ENCODE peak calls at places on chromosomes 5 and 9, in four cellular contexts. One of them, this sample, is unnamed.

GRCh38 chr5:163571755-163572154 is 66.3 kb downstream of the MAT2B start:
- DNase-seq in sciatic nerve: no peak
- DNase-seq in stimulated activated CD4-positive, alpha-beta T cell treated with anti-CD3 and anti-CD28 coated beads, Interleukin-1b, Interleukin-23, amount 100 ng/mL, for 1 hour: no peak
- DNase-seq in H54: peak; percentile 28
- DNase-seq in this sample: no peak

GRCh38 chr5:173056783-173057061 is 570 bp downstream of the CREBRF start:
- DNase-seq in sciatic nerve: no peak
- DNase-seq in stimulated activated CD4-positive, alpha-beta T cell treated with anti-CD3 and anti-CD28 coated beads, Interleukin-1b, Interleukin-23, amount 100 ng/mL, for 1 hour: no peak
- DNase-seq in H54: peak; percentile 42
- DNase-seq in this sample: no peak

GRCh38 chr5:45695011-45695667 is 1.0 kb downstream of the HCN1 start:
- DNase-seq in sciatic nerve: no peak
- DNase-seq in stimulated activated CD4-positive, alpha-beta T cell treated with anti-CD3 and anti-CD28 coated beads, Interleukin-1b, Interleukin-23, amount 100 ng/mL, for 1 hour: no peak
- DNase-seq in H54: no peak
- DNase-seq in this sample: no peak

GRCh38 chr9:75995066-75995465 is 104.6 kb downstream of the PCSK5 start:
- DNase-seq in sciatic nerve: no peak
- DNase-seq in stimulated activated CD4-positive, alpha-beta T cell treated with anti-CD3 and anti-CD28 coated beads, Interleukin-1b, Interleukin-23, amount 100 ng/mL, for 1 hour: no peak
- DNase-seq in H54: no peak
- DNase-seq in this sample: no peak

GRCh38 chr9:77472646-77473045 is 175.5 kb downstream of the GNA14 start:
- DNase-seq in sciatic nerve: no peak
- DNase-seq in stimulated activated CD4-positive, alpha-beta T cell treated with anti-CD3 and anti-CD28 coated beads, Interleukin-1b, Interleukin-23, amount 100 ng/mL, for 1 hour: no peak
- DNase-seq in H54: no peak
- DNase-seq in this sample: no peak

GRCh38 chr5:133341296-133341695 is 271.0 kb downstream of the FSTL4 start:
- DNase-seq in sciatic nerve: no peak
- DNase-seq in stimulated activated CD4-positive, alpha-beta T cell treated with anti-CD3 and anti-CD28 coated beads, Interleukin-1b, Interleukin-23, amount 100 ng/mL, for 1 hour: no peak
- DNase-seq in H54: no peak
- DNase-seq in this sample: no peak

GRCh38 chr5:169745441-169746146 is 108.5 kb downstream of the DOCK2 start:
- DNase-seq in sciatic nerve: no peak
- DNase-seq in stimulated activated CD4-positive, alpha-beta T cell treated with anti-CD3 and anti-CD28 coated beads, Interleukin-1b, Interleukin-23, amount 100 ng/mL, for 1 hour: no peak
- DNase-seq in H54: no peak
- DNase-seq in this sample: no peak

GRCh38 chr9:136309101-136309801 is 5.4 kb upstream of the CCDC187 start:
- DNase-seq in sciatic nerve: no peak
- DNase-seq in stimulated activated CD4-positive, alpha-beta T cell treated with anti-CD3 and anti-CD28 coated beads, Interleukin-1b, Interleukin-23, amount 100 ng/mL, for 1 hour: no peak
- DNase-seq in H54: no peak
- DNase-seq in this sample: no peak

GRCh38 chr9:112866662-112867274 is 23.9 kb downstream of the SLC46A2 start:
- DNase-seq in sciatic nerve: no peak
- DNase-seq in stimulated activated CD4-positive, alpha-beta T cell treated with anti-CD3 and anti-CD28 coated beads, Interleukin-1b, Interleukin-23, amount 100 ng/mL, for 1 hour: no peak
- DNase-seq in H54: peak; percentile 55
- DNase-seq in this sample: no peak

GRCh38 chr9:120583958-120584369 is 4.0 kb upstream of the CDK5RAP2 start:
- DNase-seq in sciatic nerve: no peak
- DNase-seq in stimulated activated CD4-positive, alpha-beta T cell treated with anti-CD3 and anti-CD28 coated beads, Interleukin-1b, Interleukin-23, amount 100 ng/mL, for 1 hour: no peak
- DNase-seq in H54: peak; percentile 91
- DNase-seq in this sample: no peak

GRCh38 chr9:14313951-14314423 is at the start of gene NFIB:
- DNase-seq in sciatic nerve: peak; percentile 73
- DNase-seq in stimulated activated CD4-positive, alpha-beta T cell treated with anti-CD3 and anti-CD28 coated beads, Interleukin-1b, Interleukin-23, amount 100 ng/mL, for 1 hour: no peak
- DNase-seq in H54: peak; percentile 46
- DNase-seq in this sample: no peak

GRCh38 chr5:57539281-57539701 is 56.7 kb upstream of the ACTBL2 start:
- DNase-seq in sciatic nerve: no peak
- DNase-seq in stimulated activated CD4-positive, alpha-beta T cell treated with anti-CD3 and anti-CD28 coated beads, Interleukin-1b, Interleukin-23, amount 100 ng/mL, for 1 hour: no peak
- DNase-seq in H54: no peak
- DNase-seq in this sample: no peak

GRCh38 chr5:77232959-77233358 is 22.5 kb downstream of the PDE8B start:
- DNase-seq in sciatic nerve: no peak
- DNase-seq in stimulated activated CD4-positive, alpha-beta T cell treated with anti-CD3 and anti-CD28 coated beads, Interleukin-1b, Interleukin-23, amount 100 ng/mL, for 1 hour: no peak
- DNase-seq in H54: no peak
- DNase-seq in this sample: no peak

GRCh38 chr5:154110781-154111180 is 72.0 kb downstream of the MFAP3 start:
- DNase-seq in sciatic nerve: no peak
- DNase-seq in stimulated activated CD4-positive, alpha-beta T cell treated with anti-CD3 and anti-CD28 coated beads, Interleukin-1b, Interleukin-23, amount 100 ng/mL, for 1 hour: no peak
- DNase-seq in H54: peak; percentile 19
- DNase-seq in this sample: no peak

GRCh38 chr9:114281421-114282103 is 41.3 kb upstream of the ORM1 start:
- DNase-seq in sciatic nerve: peak; percentile 64
- DNase-seq in stimulated activated CD4-positive, alpha-beta T cell treated with anti-CD3 and anti-CD28 coated beads, Interleukin-1b, Interleukin-23, amount 100 ng/mL, for 1 hour: no peak
- DNase-seq in H54: no peak
- DNase-seq in this sample: no peak

GRCh38 chr9:130172858-130173461 is 756 bp downstream of the NCS1 start:
- DNase-seq in sciatic nerve: peak; percentile 74
- DNase-seq in stimulated activated CD4-positive, alpha-beta T cell treated with anti-CD3 and anti-CD28 coated beads, Interleukin-1b, Interleukin-23, amount 100 ng/mL, for 1 hour: no peak
- DNase-seq in H54: no peak
- DNase-seq in this sample: no peak

GRCh38 chr5:80967500-80968181 is 7.5 kb downstream of the RASGRF2 start:
- DNase-seq in sciatic nerve: no peak
- DNase-seq in stimulated activated CD4-positive, alpha-beta T cell treated with anti-CD3 and anti-CD28 coated beads, Interleukin-1b, Interleukin-23, amount 100 ng/mL, for 1 hour: no peak
- DNase-seq in H54: peak; percentile 38
- DNase-seq in this sample: no peak

GRCh38 chr5:131747180-131748105 is 49.4 kb downstream of the FNIP1 start:
- DNase-seq in sciatic nerve: no peak
- DNase-seq in stimulated activated CD4-positive, alpha-beta T cell treated with anti-CD3 and anti-CD28 coated beads, Interleukin-1b, Interleukin-23, amount 100 ng/mL, for 1 hour: no peak
- DNase-seq in H54: no peak
- DNase-seq in this sample: no peak

GRCh38 chr5:22605473-22605872 is 247.7 kb downstream of the CDH12 start:
- DNase-seq in sciatic nerve: no peak
- DNase-seq in stimulated activated CD4-positive, alpha-beta T cell treated with anti-CD3 and anti-CD28 coated beads, Interleukin-1b, Interleukin-23, amount 100 ng/mL, for 1 hour: no peak
- DNase-seq in H54: no peak
- DNase-seq in this sample: no peak